ENCODE peak calls at places on chromosome 20, in four cellular contexts. H is Panc1, S is OCI-LY7, J is right cardiac atrium. W is an unnamed sample. For H3K9me3, the result is how much of the 10 kb centered on the place peaks cover.

GRCh38 chr20:43983359-43983758 is 68.7 kb downstream of the TOX2 start:
- DNase-seq in H (no peak), S (peak), J (no peak), W (no peak)

GRCh38 chr20:55143605-55144004 is 668.2 kb downstream of the DOK5 start:
- DNase-seq in H (no peak), S (no peak), J (no peak), W (no peak)

GRCh38 chr20:51800132-51800721 is 2.1 kb downstream of the SALL4 start:
- DNase-seq in H (peak), S (peak), J (peak), W (peak)

GRCh38 chr20:17882834-17883591 is 85.6 kb downstream of the SNX5 start:
- DNase-seq in H (no peak), S (no peak), J (no peak), W (no peak)

GRCh38 chr20:32731882-32732266 is 11.4 kb downstream of the COMMD7 start:
- DNase-seq in H (no peak), S (no peak), J (no peak), W (no peak)

GRCh38 chr20:43243672-43244269 is 54.1 kb upstream of the PTPRT start:
- DNase-seq in H (no peak), S (peak), J (no peak), W (no peak)

GRCh38 chr20:50491926-50492634 is 18.1 kb upstream of the PTPN1 start:
- DNase-seq in H (no peak), S (no peak), J (no peak), W (no peak)

GRCh38 chr20:58073945-58074920 is 154.2 kb downstream of the ANKRD60 start:
- DNase-seq in H (no peak), S (no peak), J (no peak), W (no peak)

GRCh38 chr20:63254536-63255384 is 497 bp upstream of the NKAIN4 start:
- DNase-seq in H (no peak), S (no peak), J (no peak), W (no peak)

GRCh38 chr20:1473821-1474220 is 7.2 kb upstream of the NSFL1C start:
- DNase-seq in H (no peak), S (no peak), J (no peak), W (no peak)

GRCh38 chr20:57415791-57416190 is 24.6 kb downstream of the RBM38 start:
- DNase-seq in H (no peak), S (no peak), J (peak), W (no peak)

GRCh38 chr20:361562-361961 is 14.7 kb downstream of the NRSN2 start:
- DNase-seq in H (no peak), S (peak), J (no peak), W (no peak)

GRCh38 chr20:1646975-1647431 is 10.6 kb downstream of the SIRPG start:
- DNase-seq in H (no peak), S (no peak), J (no peak), W (no peak)

GRCh38 chr20:59177266-59178250 is 13.9 kb downstream of the ZNF831 start:
- DNase-seq in H (no peak), S (no peak), J (no peak), W (no peak)

GRCh38 chr20:34052414-34052813 is 58.7 kb downstream of the RALY start:
- DNase-seq in H (no peak), S (no peak), J (no peak), W (no peak)

GRCh38 chr20:36483919-36484808 is 57.2 kb upstream of the MYL9 start:
- DNase-seq in H (no peak), S (no peak), J (peak), W (no peak)

GRCh38 chr20:6841128-6841527 is 73.6 kb downstream of the BMP2 start:
- DNase-seq in H (no peak), S (no peak), J (no peak), W (no peak)

GRCh38 chr20:46259260-46259859 is 48.9 kb downstream of the CDH22 start:
- DNase-seq in H (no peak), S (no peak), J (no peak), W (no peak)

GRCh38 chr20:3980260-3981131 is 34.9 kb downstream of the RNF24 start:
- DNase-seq in H (peak), S (peak), J (no peak), W (no peak)

GRCh38 chr20:46139908-46140482 is 21.9 kb downstream of the CD40 start:
- DNase-seq in H (no peak), S (no peak), J (no peak), W (no peak)

GRCh38 chr20:21704408-21705385 is 767 bp upstream of the PAX1 start:
- DNase-seq in H (no peak), S (no peak), J (no peak), W (no peak)

GRCh38 chr20:46423882-46424482 is 17.6 kb upstream of the ELMO2 start:
- DNase-seq in H (no peak), S (no peak), J (no peak), W (no peak)

GRCh38 chr20:50731930-50732690 is 730 bp downstream of the PARD6B start:
- DNase-seq in H (no peak), S (peak), J (no peak), W (no peak)

GRCh38 chr20:62120365-62120762 is 1.9 kb upstream of the LSM14B start:
- DNase-seq in H (no peak), S (no peak), J (no peak), W (no peak)

GRCh38 chr20:13302647-13303425 is 81.8 kb downstream of the ISM1 start:
- DNase-seq in H (no peak), S (peak), J (no peak), W (no peak)

GRCh38 chr20:31581391-31581790 is 23.7 kb upstream of the ID1 start:
- DNase-seq in H (no peak), S (no peak), J (peak), W (no peak)

GRCh38 chr20:5835234-5835845 is 85.1 kb downstream of the SHLD1 start:
- DNase-seq in H (no peak), S (no peak), J (peak), W (no peak)

GRCh38 chr20:49281913-49282467 is 4.1 kb upstream of the ZNFX1 start:
- DNase-seq in H (no peak), S (no peak), J (no peak), W (no peak)

GRCh38 chr20:49281059-49281912 is 3.4 kb upstream of the ZNFX1 start:
- DNase-seq in H (no peak), S (peak), J (no peak), W (no peak)

GRCh38 chr20:49283176-49283702 is 5.4 kb upstream of the ZNFX1 start:
- DNase-seq in H (no peak), S (peak), J (no peak), W (no peak)

GRCh38 chr20:49283703-49284625 is 6.1 kb upstream of the ZNFX1 start:
- DNase-seq in H (no peak), S (peak), J (no peak), W (no peak)

GRCh38 chr20:49282584-49283171 is 4.8 kb upstream of the ZNFX1 start:
- DNase-seq in H (no peak), S (no peak), J (no peak), W (no peak)
- H3K9me3 ChIP-seq in H (under half), S (under half), J (under half), W (half or more)

DNA sequence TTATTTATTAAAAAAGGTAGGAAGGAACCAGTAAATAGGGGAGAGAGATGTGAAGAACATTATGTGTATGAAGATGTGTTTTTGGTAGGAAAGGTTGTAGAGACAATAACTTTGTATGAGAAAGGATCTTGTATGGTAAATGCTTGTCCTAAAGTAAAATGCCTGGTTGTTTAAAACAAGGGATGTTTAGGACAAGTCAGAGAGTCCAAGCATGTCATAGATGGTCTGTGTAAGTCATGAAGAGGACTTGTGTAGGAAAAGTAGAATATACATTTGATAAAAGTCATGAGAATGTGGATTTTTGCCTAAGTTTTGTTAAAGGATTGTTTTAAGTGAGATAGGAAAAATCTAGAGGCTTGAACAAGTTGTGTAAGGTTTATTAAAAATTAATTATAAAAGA is 325.1 kb downstream of the CDH26 start:
- DNase-seq in H (no peak), S (peak), J (no peak), W (no peak)
- H3K9me3 ChIP-seq in H (under half), S (under half), J (under half), W (under half)

DNA sequence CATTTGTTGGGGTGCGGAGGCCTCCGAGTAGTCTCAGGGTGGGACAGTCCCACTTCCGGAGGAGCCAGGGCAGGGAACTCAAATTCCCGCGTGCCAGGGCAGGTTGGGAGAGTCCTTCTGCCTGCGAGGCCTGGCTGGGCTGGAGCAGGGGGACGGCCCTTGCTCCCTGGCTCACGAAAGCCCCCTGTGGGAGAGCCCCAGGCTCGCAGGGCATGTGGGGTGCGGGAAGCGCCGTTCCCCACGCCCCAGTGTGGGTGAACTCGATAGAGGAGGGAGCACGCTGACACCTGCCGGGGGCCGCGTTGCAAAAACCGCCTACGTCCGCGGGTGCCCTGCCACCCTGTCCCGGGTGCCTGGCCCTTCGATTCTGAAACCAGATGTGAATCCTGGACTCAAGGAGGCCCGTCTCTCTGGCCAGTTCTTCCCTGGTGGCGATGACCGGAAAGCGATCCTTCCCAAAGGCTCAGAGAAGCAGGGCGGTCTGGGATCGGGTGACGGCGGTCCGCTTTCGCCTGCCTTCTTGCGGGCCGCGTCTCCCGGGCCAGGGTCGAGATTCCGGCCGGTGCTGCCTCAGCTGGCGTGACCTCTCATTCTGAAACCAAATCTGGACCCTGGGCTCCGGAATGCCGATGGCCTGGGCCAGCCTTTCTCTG is 1846.5 kb upstream of the DEFB115 start:
- DNase-seq in H (no peak), S (no peak), J (peak), W (no peak)
- H3K9me3 ChIP-seq in H (under half), S (under half), J (under half), W (under half)

DNA sequence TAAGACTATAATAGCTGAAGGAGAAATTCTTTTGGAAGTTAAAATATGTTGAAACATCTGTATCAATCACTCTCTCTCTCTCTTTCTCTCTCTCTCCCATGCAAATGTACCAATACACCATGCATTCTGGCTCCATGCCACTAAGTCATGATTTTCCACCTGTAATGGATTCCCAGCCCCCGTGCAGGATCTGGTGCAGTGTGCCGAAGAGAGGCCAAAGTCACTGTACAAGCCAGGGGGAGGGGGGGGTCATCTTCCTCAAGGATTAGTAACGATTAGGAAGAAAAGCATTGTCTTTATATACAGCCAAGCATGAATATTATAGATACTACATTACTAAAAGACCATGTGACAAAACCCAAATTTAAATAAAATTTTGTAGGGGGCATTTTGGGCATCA is 725.1 kb downstream of the KIF16B start:
- DNase-seq in H (no peak), S (no peak), J (no peak), W (no peak)
- H3K9me3 ChIP-seq in H (under half), S (under half), J (under half), W (under half)

GRCh38 chr20:7993703-7994102 is 25.9 kb downstream of the TMX4 start:
- DNase-seq in H (no peak), S (no peak), J (no peak), W (no peak)
- H3K9me3 ChIP-seq in H (under half), S (under half), J (under half), W (under half)

DNA sequence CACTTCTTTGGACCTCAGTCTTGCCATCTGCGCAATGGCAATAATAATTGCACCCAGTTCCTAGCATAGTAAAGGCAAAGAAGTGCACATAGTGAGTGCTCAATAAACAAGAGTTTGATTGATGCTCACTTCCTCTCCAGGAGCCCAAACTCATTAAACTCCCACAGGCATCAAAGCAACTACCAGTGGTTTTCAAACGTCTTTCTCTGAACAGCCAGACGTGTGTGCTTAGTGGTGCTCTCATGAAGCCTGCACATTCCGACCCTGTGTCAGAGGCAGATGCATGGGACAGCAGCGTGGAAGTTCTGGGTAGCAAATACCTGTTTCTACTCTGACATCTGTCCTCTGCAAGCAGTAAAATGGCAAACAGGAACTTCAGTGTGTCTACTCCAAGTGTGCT is 146.3 kb upstream of the MAFB start:
- DNase-seq in H (no peak), S (no peak), J (no peak), W (no peak)
- H3K9me3 ChIP-seq in H (under half), S (under half), J (under half), W (under half)

DNA sequence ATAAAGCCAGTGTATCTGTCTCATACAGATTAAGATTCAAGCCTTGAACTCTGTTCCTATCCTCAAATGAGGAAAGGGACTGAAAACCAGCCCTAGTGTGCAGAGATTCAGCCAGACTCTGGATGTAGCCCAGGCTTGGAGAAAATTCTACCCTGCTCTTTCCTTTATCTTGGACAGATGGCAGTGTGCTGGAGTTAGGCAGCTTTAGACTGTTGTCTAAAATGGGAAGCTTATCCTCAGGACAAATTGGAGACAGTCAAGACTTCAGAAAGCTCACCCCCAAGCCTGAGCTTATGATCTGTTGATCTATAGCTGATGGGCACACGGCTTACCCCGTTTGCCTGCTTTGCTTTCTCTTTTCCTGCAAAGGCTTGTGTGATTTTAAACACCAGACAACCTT is 1057.5 kb downstream of the KIF16B start:
- DNase-seq in H (no peak), S (no peak), J (no peak), W (no peak)
- H3K9me3 ChIP-seq in H (under half), S (under half), J (under half), W (under half)

W was measured in T-helper 17 cell.